ENCODE peak calls at places on chromosomes 12 and 14, in ten cellular contexts. P, W, Q, C, E, X, L, M, T and H are unnamed samples.

GRCh38 chr12:91896725-91897515 is 248.7 kb downstream of the BTG1 start:
- DNase-seq in P (no peak), W (no peak), Q (no peak), C (peak), E (no peak), X (no peak), L (no peak), M (no peak), T (no peak), H (no peak)

GRCh38 chr12:116267948-116268347 is 9.5 kb downstream of the MED13L start:
- DNase-seq in P (no peak), W (no peak), Q (no peak), C (no peak), E (no peak), X (no peak), L (no peak), M (no peak), T (no peak), H (no peak)

GRCh38 chr14:65297744-65298143 is 114.8 kb upstream of the FUT8 start:
- DNase-seq in P (no peak), W (no peak), Q (no peak), C (no peak), E (no peak), X (peak), L (no peak), M (no peak), T (no peak), H (no peak)

GRCh38 chr14:92659765-92660561 is 88.5 kb downstream of the LGMN start:
- DNase-seq in P (no peak), W (peak), Q (no peak), C (no peak), E (peak), X (no peak), L (no peak), M (no peak), T (peak), H (no peak)

GRCh38 chr12:95574799-95575452 is 23.6 kb upstream of the USP44 start:
- DNase-seq in P (peak), W (no peak), Q (peak), C (no peak), E (no peak), X (peak), L (no peak), M (peak), T (no peak), H (no peak)

GRCh38 chr12:57201631-57202030 is 15.0 kb upstream of the NXPH4 start:
- DNase-seq in P (no peak), W (no peak), Q (no peak), C (no peak), E (no peak), X (no peak), L (no peak), M (no peak), T (no peak), H (no peak)

GRCh38 chr12:93102289-93102688 is 173.2 kb upstream of the EEA1 start:
- DNase-seq in P (no peak), W (no peak), Q (no peak), C (no peak), E (no peak), X (no peak), L (no peak), M (no peak), T (no peak), H (no peak)

GRCh38 chr12:57096099-57096572 is 7.2 kb downstream of the NAB2 start:
- DNase-seq in P (no peak), W (peak), Q (no peak), C (no peak), E (peak), X (no peak), L (no peak), M (no peak), T (no peak), H (no peak)

GRCh38 chr12:77925536-77926108 is 94.9 kb downstream of the NAV3 start:
- DNase-seq in P (peak), W (peak), Q (peak), C (peak), E (peak), X (peak), L (no peak), M (peak), T (peak), H (peak)

GRCh38 chr12:8946733-8947132 is 2.7 kb downstream of the M6PR start:
- DNase-seq in P (no peak), W (no peak), Q (no peak), C (no peak), E (no peak), X (no peak), L (no peak), M (no peak), T (no peak), H (no peak)

GRCh38 chr14:64734990-64735389 is 30.8 kb downstream of the PLEKHG3 start:
- DNase-seq in P (peak), W (no peak), Q (no peak), C (no peak), E (no peak), X (no peak), L (no peak), M (no peak), T (peak), H (no peak)

GRCh38 chr14:34501997-34502396 is 37.5 kb downstream of the EAPP start:
- DNase-seq in P (no peak), W (no peak), Q (no peak), C (no peak), E (no peak), X (no peak), L (no peak), M (no peak), T (no peak), H (no peak)

GRCh38 chr14:34496007-34496678 is 34.1 kb upstream of the SPTSSA start:
- DNase-seq in P (no peak), W (peak), Q (no peak), C (peak), E (no peak), X (no peak), L (no peak), M (no peak), T (peak), H (no peak)

GRCh38 chr14:34498684-34499412 is 36.8 kb upstream of the SPTSSA start:
- DNase-seq in P (peak), W (no peak), Q (peak), C (no peak), E (peak), X (peak), L (no peak), M (peak), T (no peak), H (no peak)

GRCh38 chr14:34501004-34501580 is 38.4 kb downstream of the EAPP start:
- DNase-seq in P (no peak), W (no peak), Q (no peak), C (no peak), E (no peak), X (no peak), L (no peak), M (no peak), T (no peak), H (no peak)

GRCh38 chr14:34496679-34497513 is 34.9 kb upstream of the SPTSSA start:
- DNase-seq in P (peak), W (peak), Q (peak), C (peak), E (no peak), X (peak), L (no peak), M (no peak), T (peak), H (peak)
- TF ChIP-seq CTCF in P (peak), W (no peak), Q (peak), C (no peak), E (no peak), X (peak), L (no peak), M (peak), T (peak), H (no peak)

DNA sequence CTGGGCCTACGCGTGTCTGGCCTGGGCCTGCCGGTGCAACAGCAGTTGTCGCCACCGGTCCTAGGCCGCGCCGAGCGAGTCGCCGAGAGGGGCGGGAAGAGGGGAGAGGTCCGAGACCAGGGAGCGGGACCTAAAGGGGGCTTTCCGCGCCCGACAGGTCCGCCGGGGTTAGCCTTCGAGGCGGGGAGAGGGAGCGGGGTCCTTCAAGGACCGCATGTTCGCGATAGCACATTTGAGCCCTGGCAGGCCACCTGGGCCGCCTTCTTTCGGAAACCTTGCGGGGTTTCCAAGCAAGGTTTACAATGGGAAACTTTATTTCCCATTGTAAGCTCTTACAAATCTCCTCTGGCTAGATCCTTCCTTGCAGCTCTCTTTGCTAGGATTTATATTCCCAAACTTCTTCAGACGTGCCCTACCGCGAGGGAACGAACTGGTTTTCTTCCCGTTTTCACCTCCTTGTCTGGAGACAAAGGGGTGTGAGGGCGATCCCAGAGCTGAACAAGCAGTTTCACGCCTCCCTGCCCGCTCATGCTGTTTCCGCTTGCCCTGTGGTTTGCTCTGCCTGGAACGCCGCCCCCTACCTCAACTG is 6.8 kb downstream of the SIX6 start:
- DNase-seq in P (peak), W (no peak), Q (peak), C (no peak), E (no peak), X (no peak), L (no peak), M (peak), T (no peak), H (no peak)
- H3K4me3 ChIP-seq in P (peak), W (peak), Q (peak), C (no peak), E (no peak), X (no peak), L (no peak), M (peak), T (peak), H (peak)

GRCh38 chr12:121942145-121942718 is 23.8 kb downstream of the CFAP251 start:
- DNase-seq in P (peak), W (no peak), Q (no peak), C (no peak), E (no peak), X (no peak), L (no peak), M (no peak), T (no peak), H (no peak)

GRCh38 chr12:121937654-121938053 is 19.3 kb downstream of the CFAP251 start:
- DNase-seq in P (no peak), W (no peak), Q (no peak), C (no peak), E (no peak), X (no peak), L (no peak), M (no peak), T (no peak), H (no peak)

GRCh38 chr12:121939190-121939589 is 20.8 kb downstream of the CFAP251 start:
- DNase-seq in P (no peak), W (no peak), Q (no peak), C (no peak), E (no peak), X (no peak), L (no peak), M (no peak), T (no peak), H (no peak)

GRCh38 chr12:121943926-121944325 is 25.5 kb downstream of the CFAP251 start:
- DNase-seq in P (peak), W (no peak), Q (no peak), C (no peak), E (no peak), X (no peak), L (no peak), M (no peak), T (no peak), H (no peak)

DNA sequence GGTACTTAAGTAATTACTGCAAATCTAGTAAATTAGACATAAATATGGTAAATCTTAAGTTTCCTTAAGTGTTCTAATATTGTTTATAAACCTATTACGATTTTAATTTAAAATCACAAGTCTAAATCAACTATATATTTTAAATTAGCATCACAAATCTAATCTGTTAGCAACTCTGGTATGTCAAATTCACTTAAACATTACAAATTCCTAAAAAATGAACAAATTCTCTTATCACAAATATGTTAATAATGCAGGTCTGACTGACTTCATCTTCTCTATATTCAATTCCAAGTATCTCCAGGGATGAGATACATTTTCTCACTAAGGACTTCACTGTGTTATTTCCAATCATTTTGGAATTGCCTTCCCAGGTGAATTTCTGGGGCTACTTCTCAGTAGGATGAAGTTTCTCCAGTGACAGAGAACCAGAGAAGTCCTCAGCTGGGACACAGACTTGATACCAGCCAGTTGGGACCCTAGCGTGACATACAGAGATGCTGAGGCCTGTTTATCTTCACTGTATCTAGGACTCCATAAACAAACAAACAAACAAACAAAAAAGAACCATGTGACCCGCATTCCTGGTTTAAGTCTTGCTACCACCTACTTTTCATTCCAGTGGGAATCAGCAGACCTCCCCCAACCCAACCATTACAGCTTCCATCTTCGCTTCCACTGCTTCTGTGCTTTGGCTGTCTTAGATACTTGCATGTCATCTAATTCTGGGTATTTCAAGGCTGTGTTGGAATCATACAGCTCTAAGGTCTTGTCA is 21.8 kb downstream of the CFAP251 start:
- DNase-seq in P (peak), W (no peak), Q (no peak), C (no peak), E (no peak), X (no peak), L (no peak), M (no peak), T (no peak), H (no peak)
- H3K27ac ChIP-seq in P (no peak), W (no peak), Q (no peak), C (no peak), E (no peak), X (no peak), L (no peak), M (no peak), T (no peak), H (no peak)

DNA sequence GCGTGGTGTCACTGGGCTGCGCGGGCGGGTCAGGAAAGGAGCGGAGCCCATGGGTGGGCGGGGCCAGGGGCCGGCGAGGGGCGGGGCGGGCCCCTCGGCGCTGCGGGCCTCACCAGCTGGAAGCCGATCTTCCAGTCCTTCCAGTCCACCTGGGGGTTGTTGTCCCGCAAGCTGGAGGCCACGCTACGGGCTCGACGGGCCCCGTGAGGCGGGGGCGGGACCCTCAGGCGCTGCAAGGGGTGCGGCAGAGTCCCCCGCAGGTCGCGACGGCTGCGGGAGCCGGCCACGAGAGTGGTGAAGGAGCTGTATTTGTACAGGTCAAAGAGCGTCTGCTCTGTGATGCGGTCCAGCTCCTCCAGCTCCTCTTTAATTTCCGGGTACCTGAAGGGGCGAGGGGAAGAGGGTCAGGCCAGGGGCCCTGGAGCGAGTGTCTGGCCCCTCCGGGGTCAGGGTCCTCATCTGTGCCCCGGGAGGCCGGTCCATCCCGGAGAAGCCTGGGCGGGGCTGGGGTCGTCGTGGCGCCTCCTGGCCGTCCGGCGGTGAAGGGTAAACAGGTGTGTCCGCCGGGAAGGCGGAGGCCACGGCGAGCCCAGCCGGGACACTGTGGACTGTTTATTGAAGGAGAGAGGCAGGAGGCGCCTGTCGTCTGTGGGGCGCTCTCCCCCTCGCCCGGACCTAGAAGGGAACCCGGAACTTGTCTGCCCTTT is 11.9 kb downstream of the SCNN1A start:
- DNase-seq in P (peak), W (peak), Q (peak), C (peak), E (no peak), X (peak), L (peak), M (peak), T (peak), H (no peak)
- TF ChIP-seq CTCF in P (peak), W (no peak), Q (no peak), C (no peak), E (no peak), X (peak), L (no peak), M (no peak), T (peak), H (no peak)